ENCODE peak calls at places on chromosome 3, in six cellular contexts. T, K, E, S, Y and M are unnamed samples. For H3K27me3, the result is how much of the 10 kb centered on the place peaks cover.

GRCh38 chr3:4994823-4995499 is 15.7 kb downstream of the BHLHE40 start:
- DNase-seq in T (peak), K (peak), E (no peak), S (no peak), Y (peak), M (no peak)

GRCh38 chr3:13821156-13821555 is 58.7 kb downstream of the WNT7A start:
- DNase-seq in T (no peak), K (no peak), E (no peak), S (no peak), Y (no peak), M (no peak)

GRCh38 chr3:150540297-150540696 is 6.0 kb downstream of the SERP1 start:
- DNase-seq in T (no peak), K (no peak), E (no peak), S (no peak), Y (no peak), M (no peak)

GRCh38 chr3:177284383-177284881 is 87.2 kb upstream of the TBL1XR1 start:
- DNase-seq in T (no peak), K (peak), E (peak), S (peak), Y (no peak), M (peak)

GRCh38 chr3:115512565-115513410 is 110.5 kb upstream of the GAP43 start:
- DNase-seq in T (peak), K (peak), E (no peak), S (peak), Y (no peak), M (peak)

GRCh38 chr3:29324180-29324651 is 43.3 kb downstream of the RBMS3 start:
- DNase-seq in T (no peak), K (peak), E (peak), S (peak), Y (no peak), M (peak)

GRCh38 chr3:23203651-23204111 is 554 bp downstream of the UBE2E2 start:
- DNase-seq in T (no peak), K (peak), E (peak), S (peak), Y (no peak), M (peak)

GRCh38 chr3:48548165-48548564 is 8.4 kb downstream of the PFKFB4 start:
- DNase-seq in T (no peak), K (no peak), E (no peak), S (no peak), Y (no peak), M (peak)

GRCh38 chr3:108222813-108223307 is 636 bp upstream of the IFT57 start:
- DNase-seq in T (no peak), K (peak), E (no peak), S (no peak), Y (no peak), M (no peak)

GRCh38 chr3:39260318-39260717 is 19.5 kb downstream of the CX3CR1 start:
- DNase-seq in T (no peak), K (no peak), E (no peak), S (no peak), Y (no peak), M (no peak)
- H3K27me3 ChIP-seq in T (under half), K (under half), E (under half), S (under half), Y (under half), M (under half)

DNA sequence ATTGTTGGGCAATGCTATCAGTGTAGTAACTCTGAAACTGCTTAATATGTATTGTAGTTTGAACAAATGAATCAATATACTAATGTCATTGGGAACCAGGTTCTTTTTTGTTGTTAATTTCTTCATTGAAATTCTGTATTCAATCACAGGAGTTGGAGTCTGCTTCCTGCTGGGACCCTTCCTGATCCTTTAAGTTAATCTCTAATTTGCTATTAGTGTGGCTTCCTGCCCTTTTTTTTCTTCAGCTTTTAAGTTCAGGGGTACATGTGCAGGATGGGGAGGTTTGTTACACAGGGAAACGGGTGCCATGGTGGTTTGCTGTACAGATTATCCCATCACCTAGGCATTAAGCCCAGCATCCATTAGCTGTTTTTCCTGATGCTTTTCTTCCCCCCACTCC is 21.7 kb downstream of the GPR160 start:
- DNase-seq in T (no peak), K (no peak), E (no peak), S (no peak), Y (no peak), M (no peak)
- TF ChIP-seq POLR2A in T (no peak), K (no peak), E (no peak), S (no peak), Y (no peak), M (no peak)

GRCh38 chr3:183909030-183909600 is 24.4 kb upstream of the PARL start:
- DNase-seq in T (no peak), K (no peak), E (no peak), S (no peak), Y (no peak), M (no peak)

GRCh38 chr3:183906234-183906921 is 21.7 kb upstream of the PARL start:
- DNase-seq in T (no peak), K (no peak), E (no peak), S (no peak), Y (no peak), M (no peak)

GRCh38 chr3:183907911-183908331 is 23.2 kb upstream of the PARL start:
- DNase-seq in T (no peak), K (no peak), E (no peak), S (no peak), Y (no peak), M (no peak)

GRCh38 chr3:183904833-183905780 is 20.4 kb upstream of the PARL start:
- DNase-seq in T (no peak), K (no peak), E (no peak), S (peak), Y (no peak), M (no peak)

DNA sequence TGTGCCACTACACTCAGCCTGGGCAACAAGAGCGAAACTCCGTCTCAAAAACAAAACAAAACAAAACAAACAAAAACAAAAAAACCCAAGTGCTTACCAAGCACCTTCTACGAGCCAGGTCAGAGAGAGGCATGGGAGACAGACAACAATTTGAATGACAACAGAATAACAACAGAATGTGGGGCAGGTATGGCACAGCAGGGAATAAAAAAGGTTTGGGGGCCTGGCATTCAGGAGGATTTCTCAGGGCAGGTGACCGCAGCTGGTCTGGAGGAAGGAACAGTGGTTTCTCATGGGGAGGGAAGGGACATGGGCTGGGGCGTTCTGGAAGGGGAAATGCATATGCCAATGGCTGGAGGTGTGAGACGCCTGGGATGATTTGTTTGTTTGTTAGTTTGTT is 22.5 kb upstream of the PARL start:
- DNase-seq in T (no peak), K (no peak), E (no peak), S (no peak), Y (no peak), M (no peak)
- H3K27me3 ChIP-seq in T (under half), K (under half), E (under half), S (under half), Y (under half), M (under half)

GRCh38 chr3:43194069-43194468 is 88.2 kb upstream of the POMGNT2 start:
- DNase-seq in T (no peak), K (no peak), E (no peak), S (no peak), Y (no peak), M (no peak)

GRCh38 chr3:43191116-43191515 is 85.2 kb upstream of the POMGNT2 start:
- DNase-seq in T (no peak), K (no peak), E (no peak), S (no peak), Y (no peak), M (no peak)

GRCh38 chr3:43190682-43191081 is 84.8 kb upstream of the POMGNT2 start:
- DNase-seq in T (no peak), K (peak), E (no peak), S (no peak), Y (no peak), M (no peak)

GRCh38 chr3:43192028-43192427 is 86.1 kb upstream of the POMGNT2 start:
- DNase-seq in T (no peak), K (no peak), E (no peak), S (no peak), Y (no peak), M (no peak)

DNA sequence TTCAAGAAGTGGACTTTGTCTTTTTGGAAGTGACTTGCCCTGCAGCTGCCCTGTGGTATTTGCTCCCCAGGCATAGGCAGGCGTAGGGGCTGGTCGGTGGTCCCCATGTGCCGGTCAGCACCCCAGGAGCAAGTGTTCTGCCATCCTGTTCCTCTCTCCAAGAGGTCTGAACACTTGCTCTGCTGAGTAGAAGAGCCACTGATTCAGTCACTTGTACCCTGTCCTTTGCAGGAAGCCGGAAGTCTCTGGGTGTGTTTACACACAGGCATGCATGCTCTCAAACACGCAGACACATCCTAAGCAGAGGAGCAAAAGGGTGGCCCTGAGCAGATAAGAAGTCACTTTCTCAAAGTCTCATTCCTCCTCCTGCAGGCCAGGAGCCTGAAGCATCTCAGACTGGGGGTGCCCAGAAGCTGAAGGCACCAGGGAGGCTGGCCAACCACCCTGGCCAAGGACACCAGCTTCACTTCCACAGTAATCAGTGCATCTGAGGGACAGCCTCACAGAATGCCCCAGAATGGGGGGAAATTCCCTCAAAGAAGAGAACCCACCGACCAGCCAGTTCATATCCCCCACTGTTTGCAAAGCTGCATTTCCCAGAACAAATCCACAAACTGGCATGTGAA is 88.7 kb upstream of the POMGNT2 start:
- DNase-seq in T (no peak), K (no peak), E (peak), S (no peak), Y (no peak), M (no peak)
- TF ChIP-seq POLR2A in T (no peak), K (no peak), E (no peak), S (no peak), Y (no peak), M (no peak)

GRCh38 chr3:133366921-133367320 is 32.9 kb upstream of the BFSP2 start:
- DNase-seq in T (no peak), K (no peak), E (no peak), S (no peak), Y (no peak), M (no peak)

GRCh38 chr3:133367956-133368355 is 31.9 kb upstream of the BFSP2 start:
- DNase-seq in T (no peak), K (no peak), E (no peak), S (no peak), Y (no peak), M (no peak)

GRCh38 chr3:133369041-133369440 is 30.8 kb upstream of the BFSP2 start:
- DNase-seq in T (no peak), K (no peak), E (no peak), S (no peak), Y (no peak), M (no peak)

GRCh38 chr3:133364704-133365103 is 35.2 kb upstream of the BFSP2 start:
- DNase-seq in T (no peak), K (no peak), E (no peak), S (no peak), Y (no peak), M (no peak)

DNA sequence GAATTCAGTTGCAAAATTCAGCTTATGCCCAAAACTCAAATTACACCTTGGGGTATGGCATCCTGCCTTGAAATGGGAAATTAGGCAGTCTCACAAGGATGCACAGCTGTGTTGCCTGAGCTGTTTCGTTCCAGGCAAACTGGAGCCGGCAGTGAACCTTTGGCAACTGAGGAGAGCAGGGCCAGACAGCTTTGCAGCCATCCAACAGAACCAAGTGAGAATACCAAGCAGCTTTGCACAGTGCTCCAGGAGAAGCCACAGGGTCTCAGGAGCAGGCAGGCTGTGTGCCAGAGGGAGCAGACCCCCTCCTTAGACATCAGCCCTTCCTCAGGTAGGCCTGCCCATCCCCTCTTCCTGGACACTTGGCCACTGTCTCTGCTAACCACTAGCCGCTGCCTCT is 32.4 kb upstream of the BFSP2 start:
- DNase-seq in T (no peak), K (no peak), E (no peak), S (no peak), Y (no peak), M (no peak)
- H3K27me3 ChIP-seq in T (under half), K (under half), E (under half), S (under half), Y (under half), M (under half)